ENCODE peak calls at places on chromosomes 12 and 14, in five cellular contexts. One of them, this sample, is unnamed.

GRCh38 chr12:130428116-130428515 is 90.4 kb downstream of the PIWIL1 start:
- DNase-seq in dorsolateral prefrontal cortex: no peak
- DNase-seq in upper lobe of right lung: peak; percentile 59
- DNase-seq in CD8-positive, alpha-beta T cell: no peak
- DNase-seq in left ventricle myocardium inferior: no peak
- DNase-seq in this sample: no peak

GRCh38 chr14:22821193-22822016 is 6.2 kb upstream of the SLC7A7 start:
- DNase-seq in dorsolateral prefrontal cortex: no peak
- DNase-seq in upper lobe of right lung: peak; percentile 63
- DNase-seq in CD8-positive, alpha-beta T cell: no peak
- DNase-seq in left ventricle myocardium inferior: no peak
- DNase-seq in this sample: no peak

GRCh38 chr14:34650786-34651584 is 21.0 kb upstream of the SNX6 start:
- DNase-seq in dorsolateral prefrontal cortex: no peak
- DNase-seq in upper lobe of right lung: no peak
- DNase-seq in CD8-positive, alpha-beta T cell: no peak
- DNase-seq in left ventricle myocardium inferior: no peak
- DNase-seq in this sample: peak; percentile 67

GRCh38 chr14:94100847-94101246 is 9.7 kb upstream of the IFI27 start:
- DNase-seq in dorsolateral prefrontal cortex: no peak
- DNase-seq in upper lobe of right lung: no peak
- DNase-seq in CD8-positive, alpha-beta T cell: no peak
- DNase-seq in left ventricle myocardium inferior: no peak
- DNase-seq in this sample: peak; percentile 57

GRCh38 chr14:23910081-23910875 is 43.3 kb upstream of the DHRS4 start:
- DNase-seq in dorsolateral prefrontal cortex: no peak
- DNase-seq in upper lobe of right lung: no peak
- DNase-seq in CD8-positive, alpha-beta T cell: no peak
- DNase-seq in left ventricle myocardium inferior: no peak
- DNase-seq in this sample: no peak

GRCh38 chr12:122991623-122992275 is 11.3 kb downstream of the ARL6IP4 start:
- DNase-seq in dorsolateral prefrontal cortex: no peak
- DNase-seq in upper lobe of right lung: no peak
- DNase-seq in CD8-positive, alpha-beta T cell: no peak
- DNase-seq in left ventricle myocardium inferior: no peak
- DNase-seq in this sample: no peak

GRCh38 chr14:81591266-81591665 is 57.6 kb upstream of the SEL1L start:
- DNase-seq in dorsolateral prefrontal cortex: no peak
- DNase-seq in upper lobe of right lung: no peak
- DNase-seq in CD8-positive, alpha-beta T cell: no peak
- DNase-seq in left ventricle myocardium inferior: no peak
- DNase-seq in this sample: no peak

GRCh38 chr12:65945457-65945856 is 121.2 kb downstream of the HMGA2 start:
- DNase-seq in dorsolateral prefrontal cortex: no peak
- DNase-seq in upper lobe of right lung: no peak
- DNase-seq in CD8-positive, alpha-beta T cell: no peak
- DNase-seq in left ventricle myocardium inferior: no peak
- DNase-seq in this sample: no peak

GRCh38 chr12:104809251-104809650 is 148.8 kb downstream of the SLC41A2 start:
- DNase-seq in dorsolateral prefrontal cortex: no peak
- DNase-seq in upper lobe of right lung: no peak
- DNase-seq in CD8-positive, alpha-beta T cell: no peak
- DNase-seq in left ventricle myocardium inferior: no peak
- DNase-seq in this sample: no peak

GRCh38 chr12:52871291-52871961 is 22.6 kb upstream of the KRT78 start:
- DNase-seq in dorsolateral prefrontal cortex: no peak
- DNase-seq in upper lobe of right lung: no peak
- DNase-seq in CD8-positive, alpha-beta T cell: no peak
- DNase-seq in left ventricle myocardium inferior: no peak
- DNase-seq in this sample: no peak

GRCh38 chr12:121849211-121849610 is 9.4 kb downstream of the HPD start:
- DNase-seq in dorsolateral prefrontal cortex: no peak
- DNase-seq in upper lobe of right lung: no peak
- DNase-seq in CD8-positive, alpha-beta T cell: no peak
- DNase-seq in left ventricle myocardium inferior: no peak
- DNase-seq in this sample: no peak

GRCh38 chr12:9732966-9733461 is at the start of gene CLECL1:
- DNase-seq in dorsolateral prefrontal cortex: no peak
- DNase-seq in upper lobe of right lung: no peak
- DNase-seq in CD8-positive, alpha-beta T cell: no peak
- DNase-seq in left ventricle myocardium inferior: no peak
- DNase-seq in this sample: no peak

GRCh38 chr12:122126713-122127597 is 47.1 kb downstream of the IL31 start:
- DNase-seq in dorsolateral prefrontal cortex: no peak
- DNase-seq in upper lobe of right lung: no peak
- DNase-seq in CD8-positive, alpha-beta T cell: no peak
- DNase-seq in left ventricle myocardium inferior: no peak
- DNase-seq in this sample: no peak

GRCh38 chr12:76094754-76095153 is 10.3 kb upstream of the NAP1L1 start:
- DNase-seq in dorsolateral prefrontal cortex: no peak
- DNase-seq in upper lobe of right lung: no peak
- DNase-seq in CD8-positive, alpha-beta T cell: no peak
- DNase-seq in left ventricle myocardium inferior: no peak
- DNase-seq in this sample: no peak
- TF ChIP-seq CTCF in dorsolateral prefrontal cortex: no peak
- TF ChIP-seq CTCF in upper lobe of right lung: no peak
- TF ChIP-seq CTCF in CD8-positive, alpha-beta T cell: no peak
- TF ChIP-seq CTCF in left ventricle myocardium inferior: no peak
- TF ChIP-seq CTCF in this sample: no peak

GRCh38 chr12:112714166-112714565 is 77.4 kb upstream of the RPH3A start:
- DNase-seq in dorsolateral prefrontal cortex: no peak
- DNase-seq in upper lobe of right lung: no peak
- DNase-seq in CD8-positive, alpha-beta T cell: no peak
- DNase-seq in left ventricle myocardium inferior: no peak
- DNase-seq in this sample: no peak

GRCh38 chr12:112711026-112711425 is 80.5 kb upstream of the RPH3A start:
- DNase-seq in dorsolateral prefrontal cortex: no peak
- DNase-seq in upper lobe of right lung: no peak
- DNase-seq in CD8-positive, alpha-beta T cell: no peak
- DNase-seq in left ventricle myocardium inferior: no peak
- DNase-seq in this sample: no peak

GRCh38 chr12:112711507-112711906 is 80.0 kb upstream of the RPH3A start:
- DNase-seq in dorsolateral prefrontal cortex: no peak
- DNase-seq in upper lobe of right lung: no peak
- DNase-seq in CD8-positive, alpha-beta T cell: no peak
- DNase-seq in left ventricle myocardium inferior: no peak
- DNase-seq in this sample: no peak

DNA sequence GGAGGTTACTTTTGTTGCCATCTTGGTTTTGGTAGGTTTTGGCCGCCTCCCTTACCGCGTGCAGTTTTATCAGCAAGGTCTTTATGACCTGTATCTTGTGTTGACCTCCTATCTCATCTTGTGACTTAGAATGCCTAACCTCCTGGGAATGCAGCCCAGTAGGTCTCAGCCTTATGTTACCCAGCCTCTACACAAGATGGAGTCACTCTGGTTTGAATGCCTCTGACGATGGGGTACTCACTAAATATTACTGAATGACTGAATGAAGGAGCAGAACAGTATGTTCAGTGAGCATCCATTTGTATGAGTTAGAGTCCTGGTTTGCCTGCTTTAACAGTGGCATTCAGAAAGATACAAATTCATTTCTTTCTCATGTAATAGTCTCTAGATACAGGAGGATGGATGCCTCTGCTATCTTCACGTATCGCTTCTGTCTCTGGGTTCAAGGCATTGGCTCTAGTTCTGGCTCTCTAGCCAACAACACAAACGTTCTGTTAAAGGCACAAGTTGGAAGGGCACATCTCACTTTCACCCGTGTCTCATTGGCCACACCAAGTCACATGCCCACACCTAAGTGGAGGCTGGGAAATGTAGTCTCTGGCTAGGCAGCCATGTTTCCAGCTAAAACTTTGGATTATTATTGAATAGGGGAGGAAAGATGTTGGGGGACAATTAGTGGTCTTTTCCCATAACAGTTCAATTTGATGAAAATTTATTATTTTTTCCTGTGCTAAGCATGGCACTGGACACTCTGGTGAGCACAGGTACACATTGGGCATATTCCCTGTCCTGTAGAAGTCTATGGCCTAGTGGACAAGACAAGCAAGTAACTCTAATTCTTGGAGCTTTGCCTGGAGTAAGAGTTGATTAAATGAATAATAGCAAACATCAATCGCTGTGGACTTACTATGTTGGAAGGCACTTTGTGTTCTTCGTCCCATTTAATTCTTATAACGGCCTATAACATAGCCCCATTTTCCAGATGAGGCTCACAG is 75.2 kb upstream of the RPH3A start:
- DNase-seq in dorsolateral prefrontal cortex: no peak
- DNase-seq in upper lobe of right lung: no peak
- DNase-seq in CD8-positive, alpha-beta T cell: no peak
- DNase-seq in left ventricle myocardium inferior: no peak
- DNase-seq in this sample: no peak
- H3K27me3 ChIP-seq in dorsolateral prefrontal cortex: no peaks in the 10 kb centered on the region
- H3K27me3 ChIP-seq in upper lobe of right lung: no peaks in the 10 kb centered on the region
- H3K27me3 ChIP-seq in CD8-positive, alpha-beta T cell: no peaks in the 10 kb centered on the region
- H3K27me3 ChIP-seq in left ventricle myocardium inferior: peaks cover 29% of the 10 kb centered on the region
- H3K27me3 ChIP-seq in this sample: no peaks in the 10 kb centered on the region

GRCh38 chr14:58641509-58641908 is 3.7 kb downstream of the DACT1 start:
- DNase-seq in dorsolateral prefrontal cortex: no peak
- DNase-seq in upper lobe of right lung: no peak
- DNase-seq in CD8-positive, alpha-beta T cell: no peak
- DNase-seq in left ventricle myocardium inferior: no peak
- DNase-seq in this sample: no peak

GRCh38 chr14:58638231-58639205 is 756 bp downstream of the DACT1 start:
- DNase-seq in dorsolateral prefrontal cortex: no peak
- DNase-seq in upper lobe of right lung: peak; percentile 70
- DNase-seq in CD8-positive, alpha-beta T cell: no peak
- DNase-seq in left ventricle myocardium inferior: peak; percentile 24
- DNase-seq in this sample: no peak

GRCh38 chr14:58640959-58641358 is 3.2 kb downstream of the DACT1 start:
- DNase-seq in dorsolateral prefrontal cortex: no peak
- DNase-seq in upper lobe of right lung: no peak
- DNase-seq in CD8-positive, alpha-beta T cell: no peak
- DNase-seq in left ventricle myocardium inferior: no peak
- DNase-seq in this sample: no peak

GRCh38 chr14:58637391-58638230 is at the start of gene DACT1:
- DNase-seq in dorsolateral prefrontal cortex: peak; percentile 40
- DNase-seq in upper lobe of right lung: peak; percentile 79
- DNase-seq in CD8-positive, alpha-beta T cell: peak; percentile 31
- DNase-seq in left ventricle myocardium inferior: peak; percentile 76
- DNase-seq in this sample: no peak

DNA sequence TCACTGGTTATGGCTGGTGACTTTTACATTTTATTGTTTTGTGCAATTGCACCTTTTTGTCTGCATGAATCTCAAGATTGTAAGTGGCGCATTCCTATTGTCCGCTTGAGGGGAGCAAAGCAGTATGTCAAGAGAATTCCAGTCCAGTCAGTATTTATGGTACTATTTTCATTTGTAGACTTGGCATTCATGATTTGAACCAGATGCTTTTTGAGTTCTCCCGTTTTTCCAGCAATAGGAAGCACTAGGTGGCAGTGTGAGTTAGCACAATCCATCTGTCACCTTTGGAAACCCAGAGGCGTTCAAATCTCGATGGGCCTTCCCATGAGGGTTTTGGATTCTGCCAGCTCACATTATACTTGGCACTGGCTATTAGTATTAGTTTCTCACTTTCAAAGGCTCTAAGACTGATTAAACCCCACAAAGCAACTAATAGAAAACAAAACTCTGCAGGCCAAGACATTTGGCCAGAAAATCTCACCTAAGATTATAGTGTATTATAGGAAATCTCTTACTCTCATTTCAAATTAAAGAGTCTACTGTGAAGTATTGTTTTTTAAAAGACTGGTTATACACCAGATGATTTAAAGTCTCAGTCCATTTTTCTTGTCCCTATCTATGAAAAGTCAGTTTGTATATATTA is 2.2 kb downstream of the DACT1 start:
- DNase-seq in dorsolateral prefrontal cortex: no peak
- DNase-seq in upper lobe of right lung: no peak
- DNase-seq in CD8-positive, alpha-beta T cell: no peak
- DNase-seq in left ventricle myocardium inferior: no peak
- DNase-seq in this sample: no peak
- H3K4me3 ChIP-seq in dorsolateral prefrontal cortex: peak overlapping the region; percentile 91
- H3K4me3 ChIP-seq in upper lobe of right lung: peak overlapping the region; percentile 67
- H3K4me3 ChIP-seq in CD8-positive, alpha-beta T cell: no peak overlapping the region
- H3K4me3 ChIP-seq in left ventricle myocardium inferior: peak overlapping the region; percentile 78
- H3K4me3 ChIP-seq in this sample: peak overlapping the region; percentile 80

GRCh38 chr14:95413289-95414215 is 93.8 kb upstream of the CLMN start:
- DNase-seq in dorsolateral prefrontal cortex: no peak
- DNase-seq in upper lobe of right lung: no peak
- DNase-seq in CD8-positive, alpha-beta T cell: no peak
- DNase-seq in left ventricle myocardium inferior: no peak
- DNase-seq in this sample: no peak

GRCh38 chr14:95415993-95416392 is 96.3 kb upstream of the CLMN start:
- DNase-seq in dorsolateral prefrontal cortex: no peak
- DNase-seq in upper lobe of right lung: no peak
- DNase-seq in CD8-positive, alpha-beta T cell: no peak
- DNase-seq in left ventricle myocardium inferior: no peak
- DNase-seq in this sample: no peak

GRCh38 chr14:95418858-95419257 is 97.6 kb downstream of the SYNE3 start:
- DNase-seq in dorsolateral prefrontal cortex: no peak
- DNase-seq in upper lobe of right lung: no peak
- DNase-seq in CD8-positive, alpha-beta T cell: no peak
- DNase-seq in left ventricle myocardium inferior: no peak
- DNase-seq in this sample: no peak

GRCh38 chr14:95419569-95419968 is 96.9 kb downstream of the SYNE3 start:
- DNase-seq in dorsolateral prefrontal cortex: no peak
- DNase-seq in upper lobe of right lung: no peak
- DNase-seq in CD8-positive, alpha-beta T cell: no peak
- DNase-seq in left ventricle myocardium inferior: no peak
- DNase-seq in this sample: no peak

DNA sequence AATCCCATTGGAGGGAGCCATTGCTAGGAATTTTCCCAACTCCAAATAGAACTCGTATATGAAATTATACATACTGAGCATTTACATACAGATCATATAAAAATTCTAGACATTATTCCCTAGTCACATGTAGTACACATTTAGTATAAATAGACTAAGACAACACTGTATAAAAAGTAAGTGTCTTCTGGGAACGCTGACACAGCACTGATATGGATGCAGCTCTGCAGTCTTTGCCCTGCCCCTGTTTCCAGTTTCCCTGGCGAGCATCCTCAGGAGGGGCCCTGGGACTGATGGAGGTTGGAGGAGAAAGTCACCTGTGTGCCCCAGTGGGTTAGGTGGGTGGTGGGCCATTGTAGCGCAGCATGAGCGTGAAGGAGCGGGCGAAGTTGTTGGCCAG is 97.8 kb upstream of the CLMN start:
- DNase-seq in dorsolateral prefrontal cortex: no peak
- DNase-seq in upper lobe of right lung: no peak
- DNase-seq in CD8-positive, alpha-beta T cell: no peak
- DNase-seq in left ventricle myocardium inferior: no peak
- DNase-seq in this sample: no peak
- TF ChIP-seq CTCF in dorsolateral prefrontal cortex: peak; percentile 18
- TF ChIP-seq CTCF in upper lobe of right lung: no peak
- TF ChIP-seq CTCF in CD8-positive, alpha-beta T cell: no peak
- TF ChIP-seq CTCF in left ventricle myocardium inferior: no peak
- TF ChIP-seq CTCF in this sample: no peak

GRCh38 chr14:85523624-85524023 is 6.3 kb upstream of the FLRT2 start:
- DNase-seq in dorsolateral prefrontal cortex: no peak
- DNase-seq in upper lobe of right lung: no peak
- DNase-seq in CD8-positive, alpha-beta T cell: no peak
- DNase-seq in left ventricle myocardium inferior: no peak
- DNase-seq in this sample: no peak
- H3K27me3 ChIP-seq in dorsolateral prefrontal cortex: no peaks in the 10 kb centered on the region
- H3K27me3 ChIP-seq in upper lobe of right lung: no peaks in the 10 kb centered on the region
- H3K27me3 ChIP-seq in CD8-positive, alpha-beta T cell: no peaks in the 10 kb centered on the region
- H3K27me3 ChIP-seq in left ventricle myocardium inferior: peaks cover 1% of the 10 kb centered on the region
- H3K27me3 ChIP-seq in this sample: no peaks in the 10 kb centered on the region